ENCODE peak calls at places on chromosome 13, in seven cellular contexts. One of them, this sample, is unnamed.

GRCh38 chr13:50149932-50150331 is 134.7 kb downstream of the KCNRG start:
- DNase-seq in HCT116: no peak
- DNase-seq in H1: no peak
- DNase-seq in GM12878: no peak
- DNase-seq in SK-N-SH: no peak
- DNase-seq in HepG2: no peak
- DNase-seq in K562: no peak
- DNase-seq in this sample: no peak

GRCh38 chr13:60654405-60654804 is 257.4 kb downstream of the TDRD3 start:
- DNase-seq in HCT116: no peak
- DNase-seq in H1: no peak
- DNase-seq in GM12878: no peak
- DNase-seq in SK-N-SH: no peak
- DNase-seq in HepG2: peak
- DNase-seq in K562: no peak
- DNase-seq in this sample: peak

GRCh38 chr13:74978596-74978995 is 503.4 kb downstream of the TBC1D4 start:
- DNase-seq in HCT116: no peak
- DNase-seq in H1: no peak
- DNase-seq in GM12878: no peak
- DNase-seq in SK-N-SH: no peak
- DNase-seq in HepG2: no peak
- DNase-seq in K562: no peak
- DNase-seq in this sample: no peak

GRCh38 chr13:30735025-30735967 is at the start of gene ALOX5AP:
- DNase-seq in HCT116: no peak
- DNase-seq in H1: no peak
- DNase-seq in GM12878: peak
- DNase-seq in SK-N-SH: no peak
- DNase-seq in HepG2: no peak
- DNase-seq in K562: no peak
- DNase-seq in this sample: no peak

GRCh38 chr13:40120288-40120687 is 464.8 kb downstream of the COG6 start:
- DNase-seq in HCT116: no peak
- DNase-seq in H1: no peak
- DNase-seq in GM12878: no peak
- DNase-seq in SK-N-SH: no peak
- DNase-seq in HepG2: no peak
- DNase-seq in K562: no peak
- DNase-seq in this sample: no peak

GRCh38 chr13:25249001-25249543 is 38.2 kb downstream of the MTMR6 start:
- DNase-seq in HCT116: no peak
- DNase-seq in H1: no peak
- DNase-seq in GM12878: peak
- DNase-seq in SK-N-SH: peak
- DNase-seq in HepG2: peak
- DNase-seq in K562: no peak
- DNase-seq in this sample: no peak

GRCh38 chr13:50654341-50654740 is 189.2 kb downstream of the DLEU7 start:
- DNase-seq in HCT116: no peak
- DNase-seq in H1: no peak
- DNase-seq in GM12878: no peak
- DNase-seq in SK-N-SH: no peak
- DNase-seq in HepG2: no peak
- DNase-seq in K562: no peak
- DNase-seq in this sample: no peak

GRCh38 chr13:20998649-20999415 is 62.6 kb downstream of the LATS2 start:
- DNase-seq in HCT116: no peak
- DNase-seq in H1: no peak
- DNase-seq in GM12878: no peak
- DNase-seq in SK-N-SH: no peak
- DNase-seq in HepG2: no peak
- DNase-seq in K562: no peak
- DNase-seq in this sample: no peak

GRCh38 chr13:97125810-97126738 is 96.1 kb upstream of the MBNL2 start:
- DNase-seq in HCT116: no peak
- DNase-seq in H1: no peak
- DNase-seq in GM12878: peak
- DNase-seq in SK-N-SH: no peak
- DNase-seq in HepG2: no peak
- DNase-seq in K562: no peak
- DNase-seq in this sample: no peak

GRCh38 chr13:51874651-51875050 is 12.9 kb downstream of the CCDC70 start:
- DNase-seq in HCT116: no peak
- DNase-seq in H1: no peak
- DNase-seq in GM12878: no peak
- DNase-seq in SK-N-SH: no peak
- DNase-seq in HepG2: no peak
- DNase-seq in K562: no peak
- DNase-seq in this sample: no peak

GRCh38 chr13:95112883-95113282 is 188.4 kb downstream of the ABCC4 start:
- DNase-seq in HCT116: no peak
- DNase-seq in H1: no peak
- DNase-seq in GM12878: no peak
- DNase-seq in SK-N-SH: no peak
- DNase-seq in HepG2: no peak
- DNase-seq in K562: no peak
- DNase-seq in this sample: no peak

GRCh38 chr13:29081697-29082440 is 261.7 kb downstream of the MTUS2 start:
- DNase-seq in HCT116: no peak
- DNase-seq in H1: no peak
- DNase-seq in GM12878: no peak
- DNase-seq in SK-N-SH: no peak
- DNase-seq in HepG2: no peak
- DNase-seq in K562: no peak
- DNase-seq in this sample: no peak

GRCh38 chr13:101572456-101572855 is 120.0 kb downstream of the ITGBL1 start:
- DNase-seq in HCT116: no peak
- DNase-seq in H1: no peak
- DNase-seq in GM12878: no peak
- DNase-seq in SK-N-SH: no peak
- DNase-seq in HepG2: no peak
- DNase-seq in K562: no peak
- DNase-seq in this sample: no peak

GRCh38 chr13:30704596-30704995 is 30.7 kb upstream of the ALOX5AP start:
- DNase-seq in HCT116: no peak
- DNase-seq in H1: no peak
- DNase-seq in GM12878: no peak
- DNase-seq in SK-N-SH: no peak
- DNase-seq in HepG2: no peak
- DNase-seq in K562: no peak
- DNase-seq in this sample: no peak

GRCh38 chr13:40031031-40031430 is 375.6 kb downstream of the COG6 start:
- DNase-seq in HCT116: no peak
- DNase-seq in H1: no peak
- DNase-seq in GM12878: no peak
- DNase-seq in SK-N-SH: no peak
- DNase-seq in HepG2: no peak
- DNase-seq in K562: no peak
- DNase-seq in this sample: no peak

GRCh38 chr13:39317284-39317683 is 279.0 kb downstream of the NHLRC3 start:
- DNase-seq in HCT116: no peak
- DNase-seq in H1: no peak
- DNase-seq in GM12878: no peak
- DNase-seq in SK-N-SH: no peak
- DNase-seq in HepG2: no peak
- DNase-seq in K562: no peak
- DNase-seq in this sample: no peak

GRCh38 chr13:59834801-59835200 is 328.9 kb downstream of the DIAPH3 start:
- DNase-seq in HCT116: no peak
- DNase-seq in H1: no peak
- DNase-seq in GM12878: no peak
- DNase-seq in SK-N-SH: no peak
- DNase-seq in HepG2: no peak
- DNase-seq in K562: no peak
- DNase-seq in this sample: no peak

GRCh38 chr13:109318945-109319590 is 467.3 kb downstream of the IRS2 start:
- DNase-seq in HCT116: no peak
- DNase-seq in H1: no peak
- DNase-seq in GM12878: no peak
- DNase-seq in SK-N-SH: no peak
- DNase-seq in HepG2: no peak
- DNase-seq in K562: no peak
- DNase-seq in this sample: no peak

GRCh38 chr13:50080158-50080855 is 65.1 kb downstream of the KCNRG start:
- DNase-seq in HCT116: no peak
- DNase-seq in H1: no peak
- DNase-seq in GM12878: no peak
- DNase-seq in SK-N-SH: peak
- DNase-seq in HepG2: peak
- DNase-seq in K562: peak
- DNase-seq in this sample: peak

GRCh38 chr13:109610517-109610916 is 175.9 kb downstream of the IRS2 start:
- DNase-seq in HCT116: peak
- DNase-seq in H1: peak
- DNase-seq in GM12878: no peak
- DNase-seq in SK-N-SH: peak
- DNase-seq in HepG2: no peak
- DNase-seq in K562: peak
- DNase-seq in this sample: peak

GRCh38 chr13:105990256-105990958 is 545.1 kb downstream of the EFNB2 start:
- DNase-seq in HCT116: no peak
- DNase-seq in H1: no peak
- DNase-seq in GM12878: no peak
- DNase-seq in SK-N-SH: no peak
- DNase-seq in HepG2: no peak
- DNase-seq in K562: no peak
- DNase-seq in this sample: no peak

GRCh38 chr13:95783747-95784146 is 106.8 kb downstream of the DNAJC3 start:
- DNase-seq in HCT116: no peak
- DNase-seq in H1: no peak
- DNase-seq in GM12878: no peak
- DNase-seq in SK-N-SH: no peak
- DNase-seq in HepG2: no peak
- DNase-seq in K562: no peak
- DNase-seq in this sample: no peak

GRCh38 chr13:85896516-85897450 is 97.6 kb upstream of the SLITRK6 start:
- DNase-seq in HCT116: no peak
- DNase-seq in H1: no peak
- DNase-seq in GM12878: no peak
- DNase-seq in SK-N-SH: peak
- DNase-seq in HepG2: no peak
- DNase-seq in K562: no peak
- DNase-seq in this sample: no peak

GRCh38 chr13:111323950-111324651 is 3.7 kb downstream of the TEX29 start:
- DNase-seq in HCT116: no peak
- DNase-seq in H1: no peak
- DNase-seq in GM12878: no peak
- DNase-seq in SK-N-SH: no peak
- DNase-seq in HepG2: no peak
- DNase-seq in K562: no peak
- DNase-seq in this sample: no peak

GRCh38 chr13:44921931-44922758 is 67.1 kb downstream of the NUFIP1 start:
- DNase-seq in HCT116: peak
- DNase-seq in H1: no peak
- DNase-seq in GM12878: no peak
- DNase-seq in SK-N-SH: no peak
- DNase-seq in HepG2: peak
- DNase-seq in K562: no peak
- DNase-seq in this sample: no peak

GRCh38 chr13:41457589-41458186 is 338 bp downstream of the RGCC start:
- DNase-seq in HCT116: no peak
- DNase-seq in H1: no peak
- DNase-seq in GM12878: no peak
- DNase-seq in SK-N-SH: peak
- DNase-seq in HepG2: no peak
- DNase-seq in K562: peak
- DNase-seq in this sample: no peak
- TF ChIP-seq JUND in HCT116: no peak
- TF ChIP-seq JUND in H1: no peak
- TF ChIP-seq JUND in GM12878: no peak
- TF ChIP-seq JUND in SK-N-SH: no peak
- TF ChIP-seq JUND in HepG2: no peak
- TF ChIP-seq JUND in K562: no peak
- TF ChIP-seq JUND in this sample: no peak

GRCh38 chr13:22455036-22455435 is 725.7 kb upstream of the SGCG start:
- DNase-seq in HCT116: no peak
- DNase-seq in H1: no peak
- DNase-seq in GM12878: no peak
- DNase-seq in SK-N-SH: no peak
- DNase-seq in HepG2: no peak
- DNase-seq in K562: no peak
- DNase-seq in this sample: no peak
- TF ChIP-seq JUND in HCT116: no peak
- TF ChIP-seq JUND in H1: no peak
- TF ChIP-seq JUND in GM12878: no peak
- TF ChIP-seq JUND in SK-N-SH: no peak
- TF ChIP-seq JUND in HepG2: no peak
- TF ChIP-seq JUND in K562: no peak
- TF ChIP-seq JUND in this sample: no peak

DNA sequence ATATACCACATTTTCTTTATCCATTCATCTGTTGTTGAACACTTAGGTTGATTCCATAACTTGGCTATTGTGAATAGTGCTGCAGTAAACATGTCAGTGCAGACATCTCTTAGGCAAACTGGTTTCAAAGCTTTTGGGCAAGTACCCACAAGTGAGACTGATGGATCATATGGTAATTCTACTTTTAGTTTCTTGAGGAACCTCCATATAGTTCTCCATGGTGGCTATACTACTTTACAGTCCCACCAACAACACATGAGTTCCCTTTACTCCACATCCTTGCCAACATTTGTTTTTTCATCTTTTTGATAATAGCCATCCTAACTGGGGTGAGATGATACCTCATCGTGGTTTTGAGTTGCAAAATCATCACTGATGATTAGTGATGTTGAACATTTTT is 8.5 kb downstream of the CYSLTR2 start:
- DNase-seq in HCT116: no peak
- DNase-seq in H1: no peak
- DNase-seq in GM12878: no peak
- DNase-seq in SK-N-SH: no peak
- DNase-seq in HepG2: no peak
- DNase-seq in K562: no peak
- DNase-seq in this sample: no peak
- TF ChIP-seq JUND in HCT116: no peak
- TF ChIP-seq JUND in H1: no peak
- TF ChIP-seq JUND in GM12878: no peak
- TF ChIP-seq JUND in SK-N-SH: no peak
- TF ChIP-seq JUND in HepG2: no peak
- TF ChIP-seq JUND in K562: no peak
- TF ChIP-seq JUND in this sample: no peak

DNA sequence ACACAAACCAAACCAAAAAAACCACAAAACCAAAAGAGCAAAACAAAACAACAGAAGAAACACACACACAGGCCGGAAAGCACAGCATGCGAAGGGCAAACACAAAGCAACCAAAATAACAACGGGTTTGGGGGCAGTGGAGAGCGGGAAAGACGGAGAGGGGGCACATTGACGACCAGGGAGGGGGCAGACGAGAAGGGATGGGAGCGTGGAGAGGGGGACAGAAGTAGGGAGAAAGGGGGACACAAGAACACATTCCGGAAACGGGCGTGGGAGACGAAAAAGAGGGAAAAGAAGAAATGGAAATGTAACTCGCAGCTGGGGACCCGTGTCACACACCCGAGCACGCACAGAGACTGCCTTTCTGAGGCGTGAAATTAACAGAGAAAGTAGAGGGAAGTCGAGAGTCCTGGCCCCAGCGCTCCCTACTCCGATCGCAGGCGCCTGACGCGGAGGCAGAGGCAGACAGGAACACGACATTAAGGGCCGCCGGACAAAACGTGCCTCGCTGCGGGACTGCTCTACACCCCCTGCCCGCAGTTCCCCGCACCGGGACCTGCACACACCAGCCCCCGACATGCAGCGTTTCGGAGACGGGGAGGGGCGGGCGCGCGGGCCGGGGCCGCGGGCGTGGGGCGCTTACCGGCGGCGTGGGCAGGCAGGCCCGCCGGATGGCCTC is 652 bp downstream of the POU4F1 start:
- DNase-seq in HCT116: no peak
- DNase-seq in H1: no peak
- DNase-seq in GM12878: no peak
- DNase-seq in SK-N-SH: no peak
- DNase-seq in HepG2: no peak
- DNase-seq in K562: peak
- DNase-seq in this sample: no peak
- TF ChIP-seq JUND in HCT116: no peak
- TF ChIP-seq JUND in H1: no peak
- TF ChIP-seq JUND in GM12878: no peak
- TF ChIP-seq JUND in SK-N-SH: no peak
- TF ChIP-seq JUND in HepG2: no peak
- TF ChIP-seq JUND in K562: no peak
- TF ChIP-seq JUND in this sample: no peak

This sample was measured in T47D.